ENCODE peak calls at places on chromosome 3, in six cellular contexts. G is HCT116, U is SK-N-SH, S is endothelial cell of umbilical vein, H is A549, B is HepG2. I is an unnamed sample.

GRCh38 chr3:131960324-131960723 is 74.5 kb downstream of the CPNE4 start:
- DNase-seq in U (no peak), H (no peak), S (no peak), B (no peak), G (no peak), I (peak; percentile 40)

GRCh38 chr3:136343873-136344281 is 93.7 kb downstream of the PCCB start:
- DNase-seq in U (peak; percentile 69), S (peak; percentile 91), G (no peak), B (peak; percentile 57), H (peak; percentile 31), I (no peak)

GRCh38 chr3:10334461-10334860 is 13.5 kb upstream of the SEC13 start:
- DNase-seq in B (no peak), S (no peak), U (no peak), H (peak; percentile 65), G (no peak), I (no peak)

GRCh38 chr3:170848294-170848917 is 21.6 kb downstream of the RPL22L1 start:
- DNase-seq in B (no peak), S (peak; percentile 38), H (no peak), G (no peak), U (peak; percentile 7), I (no peak)

GRCh38 chr3:85837402-85837801 is 878.6 kb downstream of the CADM2 start:
- DNase-seq in U (no peak), H (no peak), S (no peak), G (no peak), B (no peak), I (no peak)

GRCh38 chr3:101902041-101902440 is 52.7 kb downstream of the NFKBIZ start:
- DNase-seq in S (peak; percentile 70), U (no peak), H (peak; percentile 21), G (peak; percentile 37), B (no peak), I (peak; percentile 15)

GRCh38 chr3:126394179-126394976 is at the start of gene CFAP100:
- DNase-seq in B (no peak), S (peak; percentile 13), G (no peak), U (no peak), H (no peak), I (no peak)

GRCh38 chr3:18740631-18741583 is 315.8 kb upstream of the SATB1 start:
- DNase-seq in G (no peak), S (no peak), B (no peak), U (no peak), H (no peak), I (peak; percentile 60)

GRCh38 chr3:71210257-71211002 is 373.1 kb downstream of the FOXP1 start:
- DNase-seq in U (no peak), G (no peak), B (peak; percentile 87), H (peak; percentile 25), S (no peak), I (peak; percentile 51)

GRCh38 chr3:177948716-177949422 is 587.4 kb upstream of the KCNMB2 start:
- DNase-seq in B (no peak), S (no peak), H (no peak), G (no peak), U (no peak), I (no peak)

GRCh38 chr3:157204431-157204830 is 44.5 kb upstream of the CCNL1 start:
- DNase-seq in H (no peak), S (peak; percentile 74), B (no peak), G (no peak), U (no peak), I (peak; percentile 36)
- TF ChIP-seq MAX in H (no peak), S (no peak), B (no peak), G (no peak), U (no peak), I (no peak)

GRCh38 chr3:25432191-25432720 is 4.2 kb downstream of the RARB start:
- DNase-seq in S (peak; percentile 75), B (no peak), H (no peak), U (no peak), G (no peak), I (no peak)
- H3K4me3 ChIP-seq in S (peak overlapping the region; percentile 75), B (no peak overlapping the region), H (peak overlapping the region; percentile 68), U (no peak overlapping the region), G (no peak overlapping the region), I (no peak overlapping the region)

GRCh38 chr3:47000922-47001730 is 21.7 kb downstream of the NBEAL2 start:
- DNase-seq in B (no peak), U (peak; percentile 15), G (no peak), H (no peak), S (no peak), I (no peak)

GRCh38 chr3:47000198-47000815 is 20.8 kb downstream of the NBEAL2 start:
- DNase-seq in B (no peak), U (peak; percentile 13), H (no peak), S (no peak), G (no peak), I (peak; percentile 60)

GRCh38 chr3:46998852-46999515 is 19.5 kb downstream of the NBEAL2 start:
- DNase-seq in U (no peak), G (no peak), B (no peak), S (no peak), H (no peak), I (no peak)

GRCh38 chr3:46998121-46998851 is 18.8 kb downstream of the NBEAL2 start:
- DNase-seq in S (peak; percentile 48), U (peak; percentile 90), B (peak; percentile 47), G (peak; percentile 59), H (peak; percentile 64), I (peak; percentile 73)

GRCh38 chr3:46999516-47000197 is 20.2 kb downstream of the NBEAL2 start:
- DNase-seq in G (no peak), B (no peak), U (peak; percentile 27), S (no peak), H (no peak), I (no peak)
- TF ChIP-seq MAX in G (no peak), B (no peak), U (no peak), S (no peak), H (no peak), I (no peak)

GRCh38 chr3:4986175-4986610 is 7.0 kb downstream of the BHLHE40 start:
- DNase-seq in S (no peak), U (no peak), B (no peak), H (no peak), G (no peak), I (no peak)
- H3K4me3 ChIP-seq in S (no peak overlapping the region), U (peak overlapping the region; percentile 39), B (peak overlapping the region; percentile 33), H (peak overlapping the region; percentile 16), G (peak overlapping the region; percentile 48), I (peak overlapping the region; percentile 44)

GRCh38 chr3:13011369-13012227 is 61.6 kb downstream of the IQSEC1 start:
- DNase-seq in H (no peak), B (peak; percentile 32), S (no peak), G (no peak), U (no peak), I (peak; percentile 93)
- TF ChIP-seq MAX in H (no peak), B (no peak), S (no peak), G (peak; percentile 28), U (no peak), I (peak; percentile 84)